ENCODE peak calls at places on chromosome 12, in ten cellular contexts. K is ACHN; R is COLO829; B is activated CD8-positive, alpha-beta memory T cell treated with anti-CD3 and anti-CD28 coated beads, Interleukin-2, amount 50 U/mL, for 4 hours; H is NCI-H460; S is NCI-H1105; V is NCI-H345; Q is endodermal cell; I is fibroblast of the conjunctiva; J is neural crest cell. A is an unnamed sample.
A peak's percentile ranks its signal among the peaks of the same experiment; 100 is the strongest.

GRCh38 chr12:58931518-58931917 is 11.2 kb upstream of the LRIG3 start:
- DNase-seq in H (no peak), Q (peak; percentile 62), B (no peak), V (no peak), K (no peak), I (no peak), R (no peak), S (no peak), J (no peak), A (no peak)

GRCh38 chr12:13588574-13588973 is 392.0 kb downstream of the EMP1 start:
- DNase-seq in K (no peak), J (no peak), R (no peak), V (no peak), B (no peak), I (no peak), S (no peak), H (no peak), Q (peak; percentile 13), A (no peak)

GRCh38 chr12:24901975-24902461 is 46.9 kb downstream of the BCAT1 start:
- DNase-seq in B (no peak), H (no peak), S (no peak), R (no peak), I (no peak), Q (peak; percentile 88), V (no peak), K (peak; percentile 25), J (peak; percentile 52), A (no peak)

GRCh38 chr12:111311011-111311410 is 57.9 kb downstream of the PHETA1 start:
- DNase-seq in K (no peak), I (no peak), Q (no peak), S (no peak), R (no peak), B (no peak), H (no peak), J (no peak), V (no peak), A (no peak)

GRCh38 chr12:107404981-107405380 is 280.6 kb upstream of the PWP1 start:
- DNase-seq in I (no peak), S (peak; percentile 53), Q (peak; percentile 84), J (no peak), B (no peak), H (peak; percentile 41), K (peak; percentile 82), R (no peak), V (no peak), A (peak; percentile 28)

GRCh38 chr12:106582264-106582591 is 576 bp upstream of the RFX4 start:
- DNase-seq in Q (no peak), V (no peak), B (no peak), J (no peak), K (no peak), S (no peak), H (no peak), I (no peak), R (no peak), A (no peak)

GRCh38 chr12:5507536-5507935 is 75.6 kb downstream of the NTF3 start:
- DNase-seq in H (no peak), Q (peak; percentile 16), R (no peak), K (no peak), V (no peak), B (no peak), I (no peak), S (no peak), J (no peak), A (no peak)

GRCh38 chr12:21129906-21130305 is 1.1 kb upstream of the SLCO1B1 start:
- DNase-seq in V (no peak), B (no peak), I (no peak), S (no peak), J (no peak), Q (no peak), H (no peak), R (no peak), K (no peak), A (no peak)

GRCh38 chr12:131779027-131779426 is 49.2 kb upstream of the MMP17 start:
- DNase-seq in S (no peak), R (no peak), V (no peak), K (no peak), I (no peak), B (no peak), Q (no peak), J (no peak), H (no peak), A (no peak)

GRCh38 chr12:54390668-54391551 is 6.4 kb upstream of the ZNF385A start:
- DNase-seq in B (peak; percentile 74), K (peak; percentile 75), S (peak; percentile 24), R (no peak), Q (peak; percentile 96), V (peak; percentile 64), I (no peak), J (peak; percentile 41), H (no peak), A (peak; percentile 70)

GRCh38 chr12:2165021-2165420 is 112.2 kb downstream of the CACNA1C start:
- DNase-seq in K (no peak), B (no peak), J (no peak), I (no peak), Q (no peak), R (no peak), S (no peak), V (no peak), H (no peak), A (no peak)

GRCh38 chr12:132600048-132601032 is 10.0 kb downstream of the LRCOL1 start:
- DNase-seq in S (no peak), K (peak; percentile 68), I (peak; percentile 47), V (peak; percentile 96), J (peak; percentile 73), R (no peak), H (peak; percentile 74), B (peak; percentile 37), Q (peak; percentile 96), A (peak; percentile 89)

GRCh38 chr12:76029982-76030377 is 1.6 kb downstream of the PHLDA1 start:
- DNase-seq in B (peak; percentile 32), R (no peak), V (no peak), K (peak; percentile 57), J (no peak), Q (peak; percentile 82), I (peak; percentile 34), S (no peak), H (peak; percentile 36), A (no peak)

GRCh38 chr12:107196681-107197080 is 103.3 kb upstream of the CRY1 start:
- DNase-seq in V (no peak), K (no peak), H (no peak), B (no peak), J (no peak), S (no peak), Q (no peak), R (no peak), I (no peak), A (no peak)

GRCh38 chr12:110776410-110776809 is 33.7 kb upstream of the PPP1CC start:
- DNase-seq in Q (no peak), R (no peak), S (no peak), K (peak; percentile 68), H (no peak), I (no peak), J (no peak), V (no peak), B (no peak), A (no peak)

GRCh38 chr12:122687091-122687490 is 16.1 kb downstream of the HCAR2 start:
- DNase-seq in K (no peak), H (no peak), Q (no peak), R (no peak), J (no peak), B (no peak), V (peak; percentile 55), S (no peak), I (peak; percentile 20), A (peak; percentile 10)

GRCh38 chr12:122130150-122130549 is 43.9 kb downstream of the IL31 start:
- DNase-seq in S (no peak), R (no peak), H (no peak), Q (peak; percentile 39), B (no peak), I (no peak), J (no peak), K (peak; percentile 81), V (no peak), A (no peak)

GRCh38 chr12:7915911-7916403 is 20.0 kb downstream of the SLC2A3 start:
- DNase-seq in J (no peak), H (no peak), R (no peak), I (no peak), S (no peak), V (no peak), B (peak; percentile 28), K (no peak), Q (peak; percentile 83), A (peak; percentile 39)

GRCh38 chr12:11778703-11779102 is 129.2 kb downstream of the ETV6 start:
- DNase-seq in R (no peak), J (no peak), H (no peak), B (no peak), Q (no peak), I (no peak), K (no peak), V (no peak), S (no peak), A (no peak)

GRCh38 chr12:130070017-130070653 is 92.1 kb upstream of the FZD10 start:
- DNase-seq in K (no peak), V (no peak), R (peak; percentile 51), Q (peak; percentile 66), H (no peak), B (no peak), I (no peak), J (no peak), S (no peak), A (no peak)

GRCh38 chr12:79635676-79636075 is 55.1 kb downstream of the PAWR start:
- DNase-seq in R (no peak), B (no peak), Q (no peak), K (no peak), I (peak; percentile 6), V (no peak), S (no peak), J (no peak), H (peak; percentile 62), A (no peak)

A was measured in NCI-H1092 treated with DMSO at 0.1 percent for 48 hours.